ENCODE peak calls at places on chromosomes 2 and 18, in six cellular contexts. One of them, this sample, is unnamed. For H3K9me3, the result is how much of the 10 kb centered on the place peaks cover.

GRCh38 chr18:49028801-49029506 is 78.2 kb upstream of the SMAD7 start:
- DNase-seq in right cardiac atrium: no peak
- DNase-seq in Peyer's patch: peak
- DNase-seq in PC-3: no peak
- DNase-seq in tibial nerve: no peak
- DNase-seq in IMR-90: no peak
- DNase-seq in this sample: no peak

GRCh38 chr2:215363461-215364156 is 51.8 kb downstream of the ATIC start:
- DNase-seq in right cardiac atrium: no peak
- DNase-seq in Peyer's patch: no peak
- DNase-seq in PC-3: no peak
- DNase-seq in tibial nerve: no peak
- DNase-seq in IMR-90: peak
- DNase-seq in this sample: no peak

GRCh38 chr2:3007135-3007534 is 370.5 kb downstream of the EIPR1 start:
- DNase-seq in right cardiac atrium: no peak
- DNase-seq in Peyer's patch: no peak
- DNase-seq in PC-3: no peak
- DNase-seq in tibial nerve: no peak
- DNase-seq in IMR-90: no peak
- DNase-seq in this sample: no peak

GRCh38 chr2:29219374-29219773 is 104.2 kb downstream of the CLIP4 start:
- DNase-seq in right cardiac atrium: no peak
- DNase-seq in Peyer's patch: no peak
- DNase-seq in PC-3: no peak
- DNase-seq in tibial nerve: no peak
- DNase-seq in IMR-90: no peak
- DNase-seq in this sample: no peak

GRCh38 chr18:50099725-50100414 is 95.1 kb downstream of the MYO5B start:
- DNase-seq in right cardiac atrium: no peak
- DNase-seq in Peyer's patch: no peak
- DNase-seq in PC-3: peak
- DNase-seq in tibial nerve: no peak
- DNase-seq in IMR-90: peak
- DNase-seq in this sample: no peak

GRCh38 chr2:127324635-127325034 is 30.7 kb upstream of the ERCC3 start:
- DNase-seq in right cardiac atrium: no peak
- DNase-seq in Peyer's patch: no peak
- DNase-seq in PC-3: peak
- DNase-seq in tibial nerve: no peak
- DNase-seq in IMR-90: peak
- DNase-seq in this sample: no peak

GRCh38 chr2:9675369-9676351 is 44.9 kb upstream of the YWHAQ start:
- DNase-seq in right cardiac atrium: no peak
- DNase-seq in Peyer's patch: no peak
- DNase-seq in PC-3: peak
- DNase-seq in tibial nerve: no peak
- DNase-seq in IMR-90: peak
- DNase-seq in this sample: no peak

GRCh38 chr2:63698825-63699548 is 110.2 kb downstream of the MDH1 start:
- DNase-seq in right cardiac atrium: peak
- DNase-seq in Peyer's patch: peak
- DNase-seq in PC-3: peak
- DNase-seq in tibial nerve: peak
- DNase-seq in IMR-90: peak
- DNase-seq in this sample: no peak

GRCh38 chr2:137252934-137253333 is 487.6 kb downstream of the THSD7B start:
- DNase-seq in right cardiac atrium: no peak
- DNase-seq in Peyer's patch: no peak
- DNase-seq in PC-3: peak
- DNase-seq in tibial nerve: no peak
- DNase-seq in IMR-90: no peak
- DNase-seq in this sample: no peak

GRCh38 chr2:27954771-27955384 is 64.3 kb downstream of the BABAM2 start:
- DNase-seq in right cardiac atrium: peak
- DNase-seq in Peyer's patch: no peak
- DNase-seq in PC-3: peak
- DNase-seq in tibial nerve: peak
- DNase-seq in IMR-90: peak
- DNase-seq in this sample: no peak

GRCh38 chr2:29105375-29105774 is 9.8 kb upstream of the CLIP4 start:
- DNase-seq in right cardiac atrium: no peak
- DNase-seq in Peyer's patch: no peak
- DNase-seq in PC-3: no peak
- DNase-seq in tibial nerve: no peak
- DNase-seq in IMR-90: no peak
- DNase-seq in this sample: no peak

GRCh38 chr18:5142131-5142530 is 54.9 kb downstream of the AKAIN1 start:
- DNase-seq in right cardiac atrium: no peak
- DNase-seq in Peyer's patch: no peak
- DNase-seq in PC-3: no peak
- DNase-seq in tibial nerve: no peak
- DNase-seq in IMR-90: no peak
- DNase-seq in this sample: no peak

GRCh38 chr18:46338213-46338612 is 234.0 kb downstream of the HAUS1 start:
- DNase-seq in right cardiac atrium: peak
- DNase-seq in Peyer's patch: no peak
- DNase-seq in PC-3: no peak
- DNase-seq in tibial nerve: no peak
- DNase-seq in IMR-90: no peak
- DNase-seq in this sample: no peak

GRCh38 chr18:50523165-50523564 is 36.7 kb upstream of the MAPK4 start:
- DNase-seq in right cardiac atrium: no peak
- DNase-seq in Peyer's patch: no peak
- DNase-seq in PC-3: no peak
- DNase-seq in tibial nerve: no peak
- DNase-seq in IMR-90: no peak
- DNase-seq in this sample: no peak

GRCh38 chr2:224151680-224152310 is 112.7 kb upstream of the SERPINE2 start:
- DNase-seq in right cardiac atrium: no peak
- DNase-seq in Peyer's patch: no peak
- DNase-seq in PC-3: peak
- DNase-seq in tibial nerve: no peak
- DNase-seq in IMR-90: no peak
- DNase-seq in this sample: no peak

GRCh38 chr18:2686349-2686968 is 30.9 kb downstream of the SMCHD1 start:
- DNase-seq in right cardiac atrium: no peak
- DNase-seq in Peyer's patch: no peak
- DNase-seq in PC-3: no peak
- DNase-seq in tibial nerve: no peak
- DNase-seq in IMR-90: no peak
- DNase-seq in this sample: no peak

GRCh38 chr2:215536476-215536875 is 100.6 kb upstream of the FN1 start:
- DNase-seq in right cardiac atrium: no peak
- DNase-seq in Peyer's patch: no peak
- DNase-seq in PC-3: peak
- DNase-seq in tibial nerve: no peak
- DNase-seq in IMR-90: peak
- DNase-seq in this sample: no peak

GRCh38 chr2:188835821-188836220 is 138.4 kb upstream of the COL3A1 start:
- DNase-seq in right cardiac atrium: no peak
- DNase-seq in Peyer's patch: no peak
- DNase-seq in PC-3: no peak
- DNase-seq in tibial nerve: no peak
- DNase-seq in IMR-90: no peak
- DNase-seq in this sample: no peak

GRCh38 chr2:188833799-188834198 is 140.4 kb upstream of the COL3A1 start:
- DNase-seq in right cardiac atrium: no peak
- DNase-seq in Peyer's patch: no peak
- DNase-seq in PC-3: no peak
- DNase-seq in tibial nerve: no peak
- DNase-seq in IMR-90: no peak
- DNase-seq in this sample: no peak

DNA sequence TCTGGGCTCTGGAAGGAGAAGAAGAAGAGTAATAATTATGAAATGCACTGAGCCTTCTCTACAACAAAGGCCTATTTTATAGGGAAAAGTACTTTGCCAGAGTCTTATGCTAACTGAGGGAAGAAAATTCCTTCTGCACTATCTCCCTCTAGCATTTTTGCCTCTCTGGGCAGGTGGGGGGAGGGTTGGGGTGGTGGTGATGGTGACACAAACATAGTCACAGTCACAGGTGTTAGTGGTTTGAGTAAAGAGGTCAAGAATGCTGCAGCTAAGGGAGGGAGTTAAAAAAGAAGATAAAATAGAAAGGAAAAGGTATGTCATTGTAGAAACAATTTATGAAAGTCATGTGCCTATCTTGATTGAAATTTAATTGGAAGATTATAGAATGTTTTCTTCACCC is 140.8 kb upstream of the COL3A1 start:
- DNase-seq in right cardiac atrium: no peak
- DNase-seq in Peyer's patch: no peak
- DNase-seq in PC-3: no peak
- DNase-seq in tibial nerve: no peak
- DNase-seq in IMR-90: no peak
- DNase-seq in this sample: no peak
- H3K9me3 ChIP-seq in right cardiac atrium: under half
- H3K9me3 ChIP-seq in Peyer's patch: under half
- H3K9me3 ChIP-seq in PC-3: under half
- H3K9me3 ChIP-seq in tibial nerve: under half
- H3K9me3 ChIP-seq in IMR-90: under half
- H3K9me3 ChIP-seq in this sample: under half

DNA sequence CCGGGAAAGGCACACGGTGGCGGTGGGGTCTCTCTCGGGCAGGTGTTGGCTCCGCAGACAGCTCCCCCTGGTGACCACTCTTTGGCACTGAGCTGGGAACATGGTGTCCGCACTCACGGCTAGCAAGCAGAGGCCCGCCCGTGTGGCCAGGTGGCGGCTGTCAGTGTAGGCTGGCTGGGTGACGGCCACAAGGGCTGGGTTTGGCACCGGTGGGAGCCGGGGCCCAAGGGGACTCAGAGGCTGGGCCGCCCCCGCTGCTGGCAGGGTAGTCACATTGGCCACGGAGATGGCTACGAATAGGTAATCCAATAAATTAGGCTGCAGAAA is 1071.7 kb downstream of the RPIA start:
- DNase-seq in right cardiac atrium: peak
- DNase-seq in Peyer's patch: peak
- DNase-seq in PC-3: no peak
- DNase-seq in tibial nerve: no peak
- DNase-seq in IMR-90: no peak
- DNase-seq in this sample: no peak
- H3K9me3 ChIP-seq in right cardiac atrium: under half
- H3K9me3 ChIP-seq in Peyer's patch: under half
- H3K9me3 ChIP-seq in PC-3: under half
- H3K9me3 ChIP-seq in tibial nerve: half or more
- H3K9me3 ChIP-seq in IMR-90: under half
- H3K9me3 ChIP-seq in this sample: under half

DNA sequence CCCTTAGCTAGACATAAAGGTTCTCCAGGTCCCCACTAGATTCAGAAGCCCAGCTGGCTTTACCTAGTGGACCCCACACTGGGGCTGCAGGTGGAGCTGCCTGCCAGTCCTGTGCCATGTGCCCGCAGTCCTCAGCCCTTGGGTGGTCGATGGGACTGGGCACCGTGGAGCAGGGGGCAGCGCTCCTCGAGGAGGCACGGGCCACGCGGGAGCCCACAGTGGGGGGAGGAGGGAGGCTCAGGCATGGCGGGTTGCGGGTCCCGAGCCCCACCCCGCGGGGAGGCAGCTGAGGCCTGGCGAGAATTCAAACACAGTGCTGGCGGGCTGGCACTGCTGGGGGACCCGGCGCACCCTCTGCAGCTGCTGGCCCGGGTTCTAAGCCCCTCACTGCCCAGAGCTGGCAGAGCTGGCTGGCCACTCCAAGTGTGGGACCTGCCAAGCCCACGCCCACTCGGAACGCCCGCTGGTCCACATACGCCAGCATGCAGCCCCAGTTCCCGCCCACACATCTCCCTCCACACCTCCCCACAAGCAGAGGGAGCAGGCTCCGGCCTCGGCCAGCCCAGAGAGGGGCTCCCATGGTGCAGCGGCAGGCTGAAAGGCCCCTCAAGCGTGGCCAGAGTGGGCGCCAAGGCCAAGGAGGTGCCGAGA is 119.7 kb upstream of the NRXN1 start:
- DNase-seq in right cardiac atrium: peak
- DNase-seq in Peyer's patch: peak
- DNase-seq in PC-3: no peak
- DNase-seq in tibial nerve: no peak
- DNase-seq in IMR-90: no peak
- DNase-seq in this sample: no peak
- H3K9me3 ChIP-seq in right cardiac atrium: under half
- H3K9me3 ChIP-seq in Peyer's patch: under half
- H3K9me3 ChIP-seq in PC-3: under half
- H3K9me3 ChIP-seq in tibial nerve: under half
- H3K9me3 ChIP-seq in IMR-90: under half
- H3K9me3 ChIP-seq in this sample: under half

GRCh38 chr2:52512760-52513159 is 1254.8 kb upstream of the CHAC2 start:
- DNase-seq in right cardiac atrium: no peak
- DNase-seq in Peyer's patch: no peak
- DNase-seq in PC-3: no peak
- DNase-seq in tibial nerve: no peak
- DNase-seq in IMR-90: no peak
- DNase-seq in this sample: no peak
- H3K9me3 ChIP-seq in right cardiac atrium: under half
- H3K9me3 ChIP-seq in Peyer's patch: under half
- H3K9me3 ChIP-seq in PC-3: under half
- H3K9me3 ChIP-seq in tibial nerve: under half
- H3K9me3 ChIP-seq in IMR-90: under half
- H3K9me3 ChIP-seq in this sample: under half

DNA sequence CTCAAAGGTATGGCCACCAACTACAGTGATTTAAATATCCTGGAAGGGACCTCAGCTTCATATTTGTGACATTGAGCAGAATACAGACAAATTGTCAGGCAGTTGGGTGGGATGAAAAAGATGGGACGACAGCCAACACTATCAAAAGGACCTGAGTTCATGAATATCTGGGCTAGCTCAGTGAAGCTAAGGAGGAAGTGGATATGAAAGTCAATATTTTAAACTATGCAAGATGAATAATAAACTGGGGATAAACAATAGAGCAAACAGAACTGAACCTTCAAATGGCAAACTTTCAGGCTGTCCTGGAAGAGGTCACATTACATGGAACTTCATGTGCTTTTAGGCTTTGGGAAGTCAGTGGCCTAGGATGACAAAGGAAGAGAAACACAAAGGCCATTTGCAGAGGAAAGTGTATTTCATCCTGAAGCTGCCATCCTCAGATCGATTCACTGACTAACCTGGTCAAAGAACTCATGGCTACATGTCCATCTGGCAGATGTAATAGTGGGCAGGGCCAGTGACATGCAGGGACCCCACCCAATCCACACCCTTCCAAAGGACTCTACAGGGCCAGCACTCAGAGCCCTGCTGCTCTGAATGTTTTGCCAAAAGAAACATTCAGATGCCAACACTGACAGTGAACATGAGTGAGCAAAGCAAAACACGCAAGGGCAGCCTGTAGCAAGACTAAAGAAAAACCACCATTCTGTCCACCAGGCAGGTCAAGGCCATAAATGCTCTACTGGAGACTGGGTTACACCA is 175.8 kb downstream of the ETAA1 start:
- DNase-seq in right cardiac atrium: peak
- DNase-seq in Peyer's patch: no peak
- DNase-seq in PC-3: peak
- DNase-seq in tibial nerve: no peak
- DNase-seq in IMR-90: peak
- DNase-seq in this sample: no peak
- H3K9me3 ChIP-seq in right cardiac atrium: under half
- H3K9me3 ChIP-seq in Peyer's patch: under half
- H3K9me3 ChIP-seq in PC-3: under half
- H3K9me3 ChIP-seq in tibial nerve: under half
- H3K9me3 ChIP-seq in IMR-90: under half
- H3K9me3 ChIP-seq in this sample: under half

GRCh38 chr18:51933903-51934302 is 406.1 kb upstream of the DCC start:
- DNase-seq in right cardiac atrium: no peak
- DNase-seq in Peyer's patch: no peak
- DNase-seq in PC-3: no peak
- DNase-seq in tibial nerve: no peak
- DNase-seq in IMR-90: no peak
- DNase-seq in this sample: no peak
- H3K9me3 ChIP-seq in right cardiac atrium: under half
- H3K9me3 ChIP-seq in Peyer's patch: under half
- H3K9me3 ChIP-seq in PC-3: under half
- H3K9me3 ChIP-seq in tibial nerve: under half
- H3K9me3 ChIP-seq in IMR-90: under half
- H3K9me3 ChIP-seq in this sample: under half